ENCODE peak calls at places on chromosome 6, in ten cellular contexts. R is endothelial cell of umbilical vein, G is PC-3, V is neural progenitor cell, U is fibroblast of lung, K is PC-9, M is A673, Z is astrocyte, A is K562, O is MM.1S. P is an unnamed sample.

GRCh38 chr6:24323632-24324337 is 34.1 kb downstream of the DCDC2 start:
- DNase-seq in R (no peak), G (peak), V (peak), U (peak), K (peak), M (peak), Z (peak), A (no peak), O (no peak), P (no peak)

GRCh38 chr6:144757299-144757698 is 472.2 kb downstream of the UTRN start:
- DNase-seq in R (no peak), G (peak), V (no peak), U (no peak), K (no peak), M (no peak), Z (no peak), A (no peak), O (no peak), P (no peak)

GRCh38 chr6:141117869-141118268 is 1014.9 kb upstream of the GJE1 start:
- DNase-seq in R (no peak), G (peak), V (no peak), U (no peak), K (no peak), M (no peak), Z (peak), A (no peak), O (no peak), P (no peak)

GRCh38 chr6:11613858-11614257 is 76.3 kb downstream of the TMEM170B start:
- DNase-seq in R (peak), G (peak), V (no peak), U (peak), K (peak), M (peak), Z (peak), A (no peak), O (no peak), P (no peak)

GRCh38 chr6:39908838-39909583 is 25.3 kb downstream of the MOCS1 start:
- DNase-seq in R (no peak), G (no peak), V (no peak), U (no peak), K (no peak), M (no peak), Z (no peak), A (no peak), O (no peak), P (no peak)

GRCh38 chr6:109458774-109459531 is 3.4 kb upstream of the MICAL1 start:
- DNase-seq in R (no peak), G (no peak), V (peak), U (no peak), K (no peak), M (no peak), Z (no peak), A (no peak), O (peak), P (no peak)

GRCh38 chr6:89640804-89641203 is 2.3 kb upstream of the LYRM2 start:
- DNase-seq in R (no peak), G (no peak), V (no peak), U (peak), K (no peak), M (no peak), Z (peak), A (no peak), O (no peak), P (peak)

GRCh38 chr6:146819596-146820320 is 221.0 kb downstream of the ADGB start:
- DNase-seq in R (no peak), G (no peak), V (no peak), U (peak), K (no peak), M (no peak), Z (peak), A (no peak), O (no peak), P (no peak)

GRCh38 chr6:30932665-30933365 is 845 bp upstream of the SFTA2 start:
- DNase-seq in R (no peak), G (no peak), V (no peak), U (no peak), K (no peak), M (no peak), Z (no peak), A (no peak), O (no peak), P (no peak)

GRCh38 chr6:30935018-30935417 is 3.0 kb upstream of the SFTA2 start:
- DNase-seq in R (no peak), G (no peak), V (no peak), U (no peak), K (no peak), M (peak), Z (no peak), A (peak), O (no peak), P (no peak)

GRCh38 chr6:30930506-30930905 is 1.5 kb downstream of the SFTA2 start:
- DNase-seq in R (no peak), G (no peak), V (no peak), U (no peak), K (no peak), M (no peak), Z (no peak), A (no peak), O (no peak), P (no peak)

GRCh38 chr6:30931272-30931671 is 698 bp downstream of the SFTA2 start:
- DNase-seq in R (no peak), G (no peak), V (no peak), U (no peak), K (no peak), M (no peak), Z (no peak), A (no peak), O (no peak), P (no peak)

GRCh38 chr6:30931959-30932645 is at the start of gene SFTA2:
- DNase-seq in R (no peak), G (no peak), V (no peak), U (no peak), K (no peak), M (no peak), Z (no peak), A (no peak), O (no peak), P (no peak)
- TF ChIP-seq EZH2 in R (no peak), G (no peak), V (no peak), U (no peak), K (no peak), M (no peak), Z (no peak), A (no peak), O (no peak), P (no peak)

DNA sequence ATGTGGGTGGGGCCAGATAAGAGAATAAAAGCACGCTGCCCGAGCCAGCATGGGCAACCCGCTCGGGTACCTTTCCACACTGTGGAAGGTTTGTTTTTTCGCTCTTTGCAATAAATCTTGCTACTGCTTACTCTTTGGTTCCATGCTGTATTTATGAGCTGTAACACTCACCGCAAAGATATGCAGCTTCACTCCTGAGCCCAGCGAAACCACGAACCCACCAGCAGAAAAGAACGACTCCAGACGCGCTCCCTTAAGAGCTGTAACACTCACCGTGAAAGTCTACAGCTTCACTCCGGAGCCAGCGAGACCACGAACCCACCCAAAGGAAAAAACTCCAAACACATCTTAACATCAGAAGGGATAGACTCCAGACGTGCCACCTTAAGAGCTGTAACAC is 76.7 kb downstream of the TFAP2A start:
- DNase-seq in R (no peak), G (no peak), V (no peak), U (peak), K (no peak), M (no peak), Z (peak), A (no peak), O (no peak), P (no peak)
- H3K4me3 ChIP-seq in R (no peak), G (no peak), V (no peak), U (no peak), K (no peak), M (no peak), Z (no peak), A (no peak), O (no peak), P (no peak)

GRCh38 chr6:13013681-13014550 is 297.3 kb downstream of the PHACTR1 start:
- DNase-seq in R (peak), G (no peak), V (peak), U (peak), K (no peak), M (peak), Z (no peak), A (no peak), O (no peak), P (no peak)
- TF ChIP-seq EZH2 in R (peak), G (peak), V (peak), U (peak), K (no peak), M (peak), Z (no peak), A (no peak), O (no peak), P (peak)

DNA sequence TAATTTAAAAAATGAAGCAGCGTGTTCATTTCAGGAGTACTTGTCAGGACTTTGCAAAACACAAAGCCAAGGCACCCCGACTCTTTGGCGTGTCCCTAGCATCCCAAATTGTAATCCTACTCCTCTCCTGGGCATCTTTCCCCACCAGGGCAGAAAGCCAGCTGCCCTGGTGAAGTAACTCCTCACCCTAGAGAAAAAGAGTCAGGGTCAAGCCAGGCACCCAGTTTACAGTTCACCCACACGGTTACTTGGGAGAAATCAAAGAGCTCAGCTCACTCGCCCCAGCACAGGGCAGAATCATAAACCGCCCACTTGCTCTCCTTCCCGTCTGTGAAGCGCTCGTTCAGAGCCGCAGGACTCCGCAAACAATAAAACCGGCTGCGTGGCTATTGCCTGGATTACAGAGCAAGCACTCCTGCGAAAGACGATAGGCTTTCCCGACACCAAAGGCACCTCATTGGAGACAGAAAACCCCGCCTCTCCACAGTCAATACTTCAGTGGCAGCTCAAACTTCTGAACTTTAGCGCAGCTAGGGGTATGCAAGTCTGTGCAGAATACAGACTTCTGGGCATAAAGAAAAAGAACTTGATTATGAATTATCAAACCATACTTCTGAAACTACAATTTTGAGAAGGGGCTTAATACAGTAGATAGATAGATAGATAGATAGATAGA is 73.0 kb upstream of the NHSL1 start:
- DNase-seq in R (peak), G (peak), V (peak), U (peak), K (no peak), M (peak), Z (peak), A (no peak), O (no peak), P (no peak)
- H3K4me3 ChIP-seq in R (no peak), G (peak), V (peak), U (peak), K (no peak), M (peak), Z (peak), A (no peak), O (no peak), P (peak)

GRCh38 chr6:55175078-55175777 is 913 bp downstream of the HCRTR2 start:
- DNase-seq in R (no peak), G (no peak), V (peak), U (no peak), K (no peak), M (no peak), Z (no peak), A (no peak), O (no peak), P (no peak)
- TF ChIP-seq EZH2 in R (no peak), G (no peak), V (no peak), U (no peak), K (no peak), M (no peak), Z (no peak), A (no peak), O (no peak), P (no peak)

GRCh38 chr6:157184202-157185015 is 138.9 kb downstream of the TMEM242 start:
- DNase-seq in R (peak), G (peak), V (peak), U (peak), K (no peak), M (peak), Z (peak), A (peak), O (no peak), P (peak)
- H3K4me3 ChIP-seq in R (no peak), G (no peak), V (no peak), U (peak), K (no peak), M (no peak), Z (no peak), A (no peak), O (no peak), P (no peak)

DNA sequence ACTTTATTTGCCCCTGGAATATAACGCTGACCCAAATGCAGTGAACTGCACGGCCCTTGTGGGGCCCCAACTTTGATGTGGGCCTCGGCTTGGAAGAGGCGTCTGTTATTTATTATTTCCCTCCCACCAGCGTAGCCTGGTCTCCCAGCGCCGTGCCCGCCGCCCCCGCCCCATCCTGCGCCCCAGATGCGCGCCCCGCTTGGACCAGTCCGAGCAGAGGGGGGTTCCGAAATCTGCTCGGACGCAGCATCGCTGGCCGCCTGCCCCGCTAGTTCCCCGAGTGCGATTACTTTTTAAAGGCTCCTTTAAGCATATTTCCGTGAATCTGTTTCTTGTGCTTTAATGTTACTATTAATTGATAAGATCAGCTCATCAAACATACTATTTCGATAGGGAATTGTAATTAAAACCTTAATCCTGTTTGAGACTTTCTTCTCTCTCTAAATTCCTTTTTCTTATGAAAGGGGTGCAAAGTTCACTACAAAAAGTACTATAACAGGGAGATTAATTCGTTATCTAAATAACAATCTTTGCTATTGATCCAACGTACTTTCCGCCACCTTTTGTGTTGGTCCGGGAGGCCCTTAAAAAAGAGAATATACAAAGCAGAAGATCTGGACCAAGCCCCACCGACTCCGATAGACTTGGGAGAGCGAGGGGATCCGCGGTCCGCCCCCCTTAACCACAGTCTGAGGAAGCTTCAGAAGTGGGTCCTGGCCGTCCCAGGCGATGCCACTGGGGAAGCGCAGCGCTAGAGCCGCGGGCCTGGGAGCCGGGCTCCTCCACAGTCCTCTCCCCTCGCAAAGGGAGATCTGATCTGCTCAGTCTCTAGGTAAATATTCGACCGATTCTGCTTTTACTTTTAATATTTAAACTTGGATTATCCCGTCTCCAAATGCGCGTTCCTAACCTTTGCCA is 10.1 kb downstream of the POU3F2 start:
- DNase-seq in R (no peak), G (no peak), V (peak), U (peak), K (no peak), M (peak), Z (peak), A (no peak), O (no peak), P (no peak)
- TF ChIP-seq EZH2 in R (peak), G (no peak), V (peak), U (peak), K (no peak), M (no peak), Z (no peak), A (no peak), O (no peak), P (peak)

GRCh38 chr6:122399055-122399347 is 451 bp upstream of the HSF2 start:
- DNase-seq in R (no peak), G (no peak), V (no peak), U (no peak), K (no peak), M (no peak), Z (no peak), A (no peak), O (no peak), P (no peak)
- H3K4me3 ChIP-seq in R (no peak), G (peak), V (no peak), U (peak), K (peak), M (peak), Z (no peak), A (peak), O (peak), P (no peak)

GRCh38 chr6:169252805-169253189 is 849 bp downstream of the THBS2 start:
- DNase-seq in R (no peak), G (no peak), V (peak), U (peak), K (no peak), M (peak), Z (peak), A (no peak), O (no peak), P (no peak)

GRCh38 chr6:169250660-169251059 is 3.0 kb downstream of the THBS2 start:
- DNase-seq in R (no peak), G (peak), V (no peak), U (peak), K (no peak), M (no peak), Z (peak), A (no peak), O (no peak), P (peak)

GRCh38 chr6:169251371-169251802 is 2.3 kb downstream of the THBS2 start:
- DNase-seq in R (no peak), G (no peak), V (no peak), U (no peak), K (no peak), M (no peak), Z (no peak), A (no peak), O (no peak), P (no peak)

GRCh38 chr6:169253341-169253740 is 305 bp downstream of the THBS2 start:
- DNase-seq in R (no peak), G (no peak), V (no peak), U (no peak), K (no peak), M (no peak), Z (no peak), A (no peak), O (no peak), P (no peak)

DNA sequence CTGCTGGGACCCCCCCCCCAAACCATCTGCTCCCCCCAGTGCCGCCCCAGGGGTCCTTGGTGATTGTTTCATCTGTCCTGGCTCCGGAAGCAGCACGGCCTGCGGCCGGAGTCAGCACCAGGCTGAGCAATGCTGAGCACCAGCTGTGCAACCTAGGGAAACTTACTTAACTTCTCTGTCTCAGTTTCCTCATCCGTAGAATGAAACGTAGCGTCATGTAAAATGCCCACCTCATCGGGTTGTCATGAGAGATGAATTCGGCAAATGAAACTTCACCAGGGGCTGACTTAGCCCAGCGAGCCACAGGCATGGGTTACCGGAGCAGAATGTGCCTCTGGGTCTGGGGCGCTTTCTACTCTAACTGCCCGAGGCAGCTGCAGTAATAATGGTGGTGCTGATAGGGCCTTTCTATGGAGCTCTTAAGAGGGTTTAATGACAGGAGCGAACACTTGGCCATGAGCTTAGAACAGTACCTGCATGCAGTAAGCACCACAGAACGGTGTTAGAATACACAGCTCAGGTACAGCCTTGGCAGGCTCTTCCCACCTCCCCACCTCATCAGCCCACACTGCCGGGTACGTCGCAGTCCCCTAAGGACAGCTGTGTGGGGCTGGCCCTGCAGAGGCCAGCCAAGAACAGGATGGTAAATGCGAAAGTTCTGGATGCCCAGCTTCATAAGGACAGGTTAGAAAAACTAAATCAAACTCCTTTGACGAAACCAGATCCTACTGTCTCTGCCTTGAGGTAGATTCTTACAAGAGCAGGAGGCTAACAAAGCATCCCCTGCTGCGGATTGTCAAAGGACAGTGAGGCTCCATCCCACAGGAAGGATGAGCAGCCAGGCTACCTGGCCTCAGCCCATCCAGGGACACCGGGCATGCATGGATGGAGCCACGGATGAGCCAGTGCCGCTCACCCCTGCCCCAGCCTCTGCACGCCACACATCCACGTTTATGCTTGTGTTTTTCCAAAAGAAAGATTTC is 1.5 kb downstream of the THBS2 start:
- DNase-seq in R (no peak), G (no peak), V (peak), U (no peak), K (no peak), M (no peak), Z (no peak), A (no peak), O (no peak), P (no peak)
- TF ChIP-seq EZH2 in R (no peak), G (no peak), V (no peak), U (no peak), K (no peak), M (no peak), Z (no peak), A (no peak), O (no peak), P (no peak)

GRCh38 chr6:106359989-106360409 is 518 bp upstream of the CRYBG1 start:
- DNase-seq in R (no peak), G (no peak), V (no peak), U (no peak), K (no peak), M (no peak), Z (no peak), A (no peak), O (no peak), P (no peak)

GRCh38 chr6:106363401-106364138 is 3.1 kb downstream of the CRYBG1 start:
- DNase-seq in R (no peak), G (peak), V (no peak), U (peak), K (peak), M (no peak), Z (peak), A (no peak), O (no peak), P (no peak)

GRCh38 chr6:106356382-106356781 is 4.1 kb upstream of the CRYBG1 start:
- DNase-seq in R (no peak), G (no peak), V (no peak), U (no peak), K (peak), M (no peak), Z (no peak), A (no peak), O (no peak), P (no peak)

GRCh38 chr6:106360410-106360988 is at the start of gene CRYBG1:
- DNase-seq in R (peak), G (peak), V (peak), U (no peak), K (peak), M (peak), Z (no peak), A (peak), O (peak), P (no peak)

DNA sequence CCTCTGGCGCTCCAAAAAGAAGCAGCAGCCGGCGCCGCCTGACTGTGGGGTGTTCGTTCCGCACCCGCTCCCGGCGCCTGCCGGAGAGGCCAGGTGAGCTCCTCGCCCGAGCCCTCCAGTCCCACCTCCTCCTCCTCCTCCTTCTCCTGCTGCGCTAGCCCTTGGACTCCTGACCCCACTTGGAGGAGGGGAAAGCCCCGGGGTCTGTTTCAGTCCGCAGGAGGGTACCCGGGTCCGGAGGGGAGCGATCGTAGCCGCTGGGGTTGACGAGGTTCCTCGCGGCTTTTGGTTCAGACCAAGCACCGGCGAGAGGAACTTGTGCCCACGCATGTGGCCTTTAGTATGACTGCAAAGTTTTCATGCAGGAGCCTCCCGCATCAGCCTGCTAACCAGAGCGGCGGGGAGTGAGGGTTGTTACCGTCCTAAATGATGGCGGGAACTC is 493 bp downstream of the CRYBG1 start:
- DNase-seq in R (no peak), G (peak), V (peak), U (no peak), K (no peak), M (peak), Z (no peak), A (no peak), O (no peak), P (no peak)
- H3K4me3 ChIP-seq in R (peak), G (peak), V (peak), U (peak), K (peak), M (peak), Z (peak), A (no peak), O (peak), P (peak)